ENCODE peak calls at places on chromosomes 12 and 14, in seven cellular contexts. One of them, this sample, is unnamed.

GRCh38 chr14:71620401-71620800 is 311.8 kb upstream of the RGS6 start:
- DNase-seq in uterus: no peak
- DNase-seq in lower leg skin: no peak
- DNase-seq in fibroblast of pulmonary artery: peak
- DNase-seq in AG09309: no peak
- DNase-seq in endothelial cell of umbilical vein: peak
- DNase-seq in pancreas: no peak
- DNase-seq in this sample: peak

GRCh38 chr12:38279756-38280155 is 36.8 kb upstream of the ALG10B start:
- DNase-seq in endothelial cell of umbilical vein: no peak
- DNase-seq in AG09309: no peak
- DNase-seq in uterus: no peak
- DNase-seq in pancreas: no peak
- DNase-seq in lower leg skin: no peak
- DNase-seq in fibroblast of pulmonary artery: no peak
- DNase-seq in this sample: no peak

GRCh38 chr12:107514887-107515445 is 170.6 kb upstream of the PWP1 start:
- DNase-seq in endothelial cell of umbilical vein: no peak
- DNase-seq in pancreas: no peak
- DNase-seq in uterus: no peak
- DNase-seq in AG09309: peak
- DNase-seq in fibroblast of pulmonary artery: peak
- DNase-seq in lower leg skin: no peak
- DNase-seq in this sample: peak

GRCh38 chr12:69620921-69621320 is 10.2 kb upstream of the LRRC10 start:
- DNase-seq in fibroblast of pulmonary artery: no peak
- DNase-seq in uterus: no peak
- DNase-seq in pancreas: no peak
- DNase-seq in AG09309: no peak
- DNase-seq in endothelial cell of umbilical vein: no peak
- DNase-seq in lower leg skin: peak
- DNase-seq in this sample: no peak

GRCh38 chr12:70608184-70608583 is 29.0 kb downstream of the PTPRB start:
- DNase-seq in fibroblast of pulmonary artery: no peak
- DNase-seq in pancreas: no peak
- DNase-seq in endothelial cell of umbilical vein: no peak
- DNase-seq in lower leg skin: no peak
- DNase-seq in AG09309: no peak
- DNase-seq in uterus: no peak
- DNase-seq in this sample: no peak

GRCh38 chr14:35353409-35354172 is 51.0 kb downstream of the NFKBIA start:
- DNase-seq in AG09309: no peak
- DNase-seq in uterus: no peak
- DNase-seq in endothelial cell of umbilical vein: no peak
- DNase-seq in fibroblast of pulmonary artery: no peak
- DNase-seq in pancreas: no peak
- DNase-seq in lower leg skin: no peak
- DNase-seq in this sample: no peak

GRCh38 chr14:68191567-68192321 is 372.2 kb downstream of the RAD51B start:
- DNase-seq in uterus: no peak
- DNase-seq in AG09309: no peak
- DNase-seq in pancreas: peak
- DNase-seq in fibroblast of pulmonary artery: peak
- DNase-seq in lower leg skin: no peak
- DNase-seq in endothelial cell of umbilical vein: no peak
- DNase-seq in this sample: peak

GRCh38 chr12:121238604-121239334 is 28.8 kb downstream of the P2RX4 start:
- DNase-seq in fibroblast of pulmonary artery: no peak
- DNase-seq in uterus: no peak
- DNase-seq in lower leg skin: no peak
- DNase-seq in endothelial cell of umbilical vein: peak
- DNase-seq in AG09309: no peak
- DNase-seq in pancreas: no peak
- DNase-seq in this sample: no peak

GRCh38 chr12:66352197-66352596 is 49.9 kb downstream of the HELB start:
- DNase-seq in endothelial cell of umbilical vein: peak
- DNase-seq in AG09309: no peak
- DNase-seq in uterus: no peak
- DNase-seq in lower leg skin: no peak
- DNase-seq in fibroblast of pulmonary artery: peak
- DNase-seq in pancreas: no peak
- DNase-seq in this sample: peak

GRCh38 chr12:127528576-127528975 is 738.4 kb upstream of the TMEM132C start:
- DNase-seq in AG09309: no peak
- DNase-seq in fibroblast of pulmonary artery: no peak
- DNase-seq in uterus: no peak
- DNase-seq in pancreas: no peak
- DNase-seq in lower leg skin: no peak
- DNase-seq in endothelial cell of umbilical vein: no peak
- DNase-seq in this sample: no peak

GRCh38 chr12:127531561-127531960 is 735.4 kb upstream of the TMEM132C start:
- DNase-seq in AG09309: no peak
- DNase-seq in pancreas: no peak
- DNase-seq in uterus: no peak
- DNase-seq in lower leg skin: no peak
- DNase-seq in endothelial cell of umbilical vein: no peak
- DNase-seq in fibroblast of pulmonary artery: no peak
- DNase-seq in this sample: no peak

GRCh38 chr12:127526925-127527324 is 740.0 kb upstream of the TMEM132C start:
- DNase-seq in fibroblast of pulmonary artery: no peak
- DNase-seq in lower leg skin: no peak
- DNase-seq in endothelial cell of umbilical vein: no peak
- DNase-seq in pancreas: no peak
- DNase-seq in AG09309: no peak
- DNase-seq in uterus: no peak
- DNase-seq in this sample: no peak
- TF ChIP-seq CTCF in fibroblast of pulmonary artery: no peak
- TF ChIP-seq CTCF in lower leg skin: no peak
- TF ChIP-seq CTCF in endothelial cell of umbilical vein: no peak
- TF ChIP-seq CTCF in pancreas: no peak
- TF ChIP-seq CTCF in AG09309: no peak
- TF ChIP-seq CTCF in uterus: no peak
- TF ChIP-seq CTCF in this sample: peak

DNA sequence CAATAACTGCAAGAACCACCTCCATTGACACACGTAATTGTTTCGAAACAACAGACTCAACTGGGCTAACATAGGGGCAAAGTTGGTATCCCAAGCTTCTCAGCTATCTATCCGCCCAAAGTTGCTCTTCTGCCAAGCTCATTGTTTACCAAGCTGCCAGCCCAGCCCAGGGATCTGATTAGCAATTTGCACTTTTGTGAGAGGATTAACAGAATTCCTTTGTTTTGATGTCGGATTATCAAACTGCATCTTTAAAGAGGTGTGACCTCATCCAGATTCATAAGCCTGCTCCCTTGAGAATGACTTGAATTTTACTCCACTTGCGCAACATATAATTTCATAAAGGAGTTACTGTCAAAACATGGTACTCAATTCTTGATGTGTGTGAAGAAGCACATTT is 430.7 kb upstream of the SOX5 start:
- DNase-seq in lower leg skin: no peak
- DNase-seq in AG09309: no peak
- DNase-seq in uterus: no peak
- DNase-seq in fibroblast of pulmonary artery: no peak
- DNase-seq in endothelial cell of umbilical vein: no peak
- DNase-seq in pancreas: no peak
- DNase-seq in this sample: peak
- H3K4me3 ChIP-seq in lower leg skin: no peak
- H3K4me3 ChIP-seq in AG09309: no peak
- H3K4me3 ChIP-seq in uterus: no peak
- H3K4me3 ChIP-seq in fibroblast of pulmonary artery: no peak
- H3K4me3 ChIP-seq in endothelial cell of umbilical vein: no peak
- H3K4me3 ChIP-seq in pancreas: no peak
- H3K4me3 ChIP-seq in this sample: no peak

GRCh38 chr12:117590999-117591398 is 229.6 kb upstream of the NOS1 start:
- DNase-seq in uterus: no peak
- DNase-seq in fibroblast of pulmonary artery: no peak
- DNase-seq in pancreas: no peak
- DNase-seq in endothelial cell of umbilical vein: no peak
- DNase-seq in AG09309: no peak
- DNase-seq in lower leg skin: no peak
- DNase-seq in this sample: no peak
- TF ChIP-seq CTCF in uterus: no peak
- TF ChIP-seq CTCF in fibroblast of pulmonary artery: no peak
- TF ChIP-seq CTCF in pancreas: no peak
- TF ChIP-seq CTCF in endothelial cell of umbilical vein: peak
- TF ChIP-seq CTCF in AG09309: peak
- TF ChIP-seq CTCF in lower leg skin: no peak
- TF ChIP-seq CTCF in this sample: no peak

DNA sequence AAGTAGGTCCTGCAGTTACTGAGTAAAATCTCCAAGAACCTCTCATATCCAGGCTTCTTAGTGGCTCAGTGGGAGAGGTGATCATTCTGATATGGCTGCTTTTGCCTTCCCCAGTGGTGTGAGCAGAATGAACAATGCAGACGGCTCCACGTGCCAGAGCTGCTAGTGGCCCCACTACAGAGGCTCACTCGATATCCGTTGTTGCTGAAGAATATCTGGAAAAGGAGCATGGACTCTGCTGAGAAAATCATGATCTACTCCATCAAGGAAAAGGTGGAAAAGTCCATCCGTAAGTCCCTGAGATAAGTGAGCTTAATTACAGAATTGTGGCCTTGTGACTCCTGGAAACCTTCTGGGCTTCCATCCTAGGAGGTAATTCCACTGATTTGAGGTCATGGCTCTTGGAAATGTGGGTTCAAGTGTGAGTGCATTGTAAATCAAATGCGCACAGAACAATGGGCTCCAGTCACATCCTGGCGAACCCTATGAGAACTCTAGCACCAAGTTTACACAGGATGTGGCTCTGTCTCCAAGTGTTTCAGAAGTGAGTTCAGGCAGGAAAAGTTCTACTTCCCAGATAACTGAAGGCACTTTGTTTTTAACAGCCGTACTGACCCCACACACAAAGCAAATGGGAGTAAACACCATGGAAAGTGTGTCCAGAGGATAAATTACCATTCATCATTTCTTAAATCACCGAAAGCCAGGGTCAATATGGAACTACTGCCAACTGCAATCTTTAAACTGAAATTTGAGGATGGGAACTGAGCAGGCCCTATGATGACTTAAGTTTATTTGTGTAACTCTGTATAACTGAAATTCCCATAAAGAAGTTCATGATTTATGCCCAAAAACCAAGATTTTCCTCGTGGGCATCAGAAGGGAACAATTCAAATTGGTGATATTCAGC is 51.4 kb downstream of the PLEKHG7 start:
- DNase-seq in fibroblast of pulmonary artery: peak
- DNase-seq in uterus: no peak
- DNase-seq in lower leg skin: no peak
- DNase-seq in pancreas: no peak
- DNase-seq in endothelial cell of umbilical vein: peak
- DNase-seq in AG09309: no peak
- DNase-seq in this sample: no peak
- H3K4me3 ChIP-seq in fibroblast of pulmonary artery: no peak
- H3K4me3 ChIP-seq in uterus: no peak
- H3K4me3 ChIP-seq in lower leg skin: no peak
- H3K4me3 ChIP-seq in pancreas: no peak
- H3K4me3 ChIP-seq in endothelial cell of umbilical vein: no peak
- H3K4me3 ChIP-seq in AG09309: no peak
- H3K4me3 ChIP-seq in this sample: no peak

GRCh38 chr12:65074932-65075331 is 46.2 kb downstream of the WIF1 start:
- DNase-seq in lower leg skin: no peak
- DNase-seq in uterus: no peak
- DNase-seq in fibroblast of pulmonary artery: no peak
- DNase-seq in pancreas: no peak
- DNase-seq in endothelial cell of umbilical vein: no peak
- DNase-seq in AG09309: no peak
- DNase-seq in this sample: no peak
- TF ChIP-seq CTCF in lower leg skin: no peak
- TF ChIP-seq CTCF in uterus: no peak
- TF ChIP-seq CTCF in fibroblast of pulmonary artery: no peak
- TF ChIP-seq CTCF in pancreas: no peak
- TF ChIP-seq CTCF in endothelial cell of umbilical vein: no peak
- TF ChIP-seq CTCF in AG09309: no peak
- TF ChIP-seq CTCF in this sample: no peak

DNA sequence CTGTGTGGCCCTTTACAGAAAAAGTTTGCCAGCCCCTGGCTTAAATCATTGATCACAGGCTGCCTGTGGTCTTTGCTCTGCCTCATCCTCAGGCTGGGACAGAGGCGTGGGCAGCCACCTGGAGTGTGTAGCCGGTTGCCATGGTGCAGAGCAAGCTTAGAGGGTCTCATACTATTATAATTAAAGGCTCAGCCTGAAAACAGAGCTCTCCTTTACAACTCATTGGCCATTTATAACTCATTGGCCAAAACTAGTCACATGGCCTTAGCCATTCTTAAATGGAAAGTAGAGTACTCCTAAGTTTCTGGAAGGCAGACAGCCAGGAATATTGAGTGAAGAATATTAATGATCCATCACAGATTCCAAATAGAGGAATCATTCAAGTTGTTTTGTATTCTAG is 3.0 kb downstream of the HSP90B1 start:
- DNase-seq in lower leg skin: no peak
- DNase-seq in pancreas: no peak
- DNase-seq in fibroblast of pulmonary artery: no peak
- DNase-seq in endothelial cell of umbilical vein: no peak
- DNase-seq in uterus: no peak
- DNase-seq in AG09309: no peak
- DNase-seq in this sample: peak
- H3K4me3 ChIP-seq in lower leg skin: no peak
- H3K4me3 ChIP-seq in pancreas: peak
- H3K4me3 ChIP-seq in fibroblast of pulmonary artery: no peak
- H3K4me3 ChIP-seq in endothelial cell of umbilical vein: no peak
- H3K4me3 ChIP-seq in uterus: no peak
- H3K4me3 ChIP-seq in AG09309: no peak
- H3K4me3 ChIP-seq in this sample: no peak

GRCh38 chr12:34016361-34016760 is 5.9 kb upstream of the ALG10 start:
- DNase-seq in pancreas: no peak
- DNase-seq in uterus: no peak
- DNase-seq in lower leg skin: no peak
- DNase-seq in endothelial cell of umbilical vein: no peak
- DNase-seq in fibroblast of pulmonary artery: no peak
- DNase-seq in AG09309: no peak
- DNase-seq in this sample: no peak
- TF ChIP-seq CTCF in pancreas: no peak
- TF ChIP-seq CTCF in uterus: no peak
- TF ChIP-seq CTCF in lower leg skin: no peak
- TF ChIP-seq CTCF in endothelial cell of umbilical vein: no peak
- TF ChIP-seq CTCF in fibroblast of pulmonary artery: no peak
- TF ChIP-seq CTCF in AG09309: peak
- TF ChIP-seq CTCF in this sample: peak